ENCODE peak calls at places on chromosomes 2 and 18, in nine cellular contexts. K, E, M, C, V, T, F, D and O are unnamed samples.

GRCh38 chr2:138421315-138421970 is 80.1 kb upstream of the SPOPL start:
- DNase-seq in K (peak), E (peak), M (peak), C (peak), V (no peak), T (no peak), F (no peak), D (no peak), O (peak)

GRCh38 chr2:133841905-133842304 is 273.6 kb upstream of the NCKAP5 start:
- DNase-seq in K (peak), E (peak), M (peak), C (peak), V (no peak), T (no peak), F (no peak), D (no peak), O (peak)

GRCh38 chr2:121777699-121778058 is 22.2 kb downstream of the TSN start:
- DNase-seq in K (no peak), E (peak), M (peak), C (peak), V (no peak), T (no peak), F (no peak), D (no peak), O (no peak)

GRCh38 chr18:31325051-31325450 is 7.1 kb downstream of the DSG1 start:
- DNase-seq in K (peak), E (peak), M (peak), C (peak), V (no peak), T (no peak), F (no peak), D (no peak), O (no peak)

GRCh38 chr2:11012131-11012693 is 100.5 kb downstream of the KCNF1 start:
- DNase-seq in K (no peak), E (no peak), M (no peak), C (no peak), V (no peak), T (no peak), F (no peak), D (no peak), O (no peak)

GRCh38 chr2:230879891-230880290 is 15.1 kb downstream of the ITM2C start:
- DNase-seq in K (no peak), E (no peak), M (no peak), C (no peak), V (peak), T (no peak), F (no peak), D (no peak), O (no peak)

GRCh38 chr18:50715919-50716318 is 103.9 kb downstream of the MRO start:
- DNase-seq in K (no peak), E (peak), M (no peak), C (no peak), V (no peak), T (peak), F (no peak), D (no peak), O (no peak)

GRCh38 chr2:657766-658165 is 19.4 kb downstream of the TMEM18 start:
- DNase-seq in K (no peak), E (no peak), M (no peak), C (no peak), V (no peak), T (no peak), F (no peak), D (no peak), O (no peak)

GRCh38 chr2:197938555-197938954 is 134.2 kb downstream of the PLCL1 start:
- DNase-seq in K (no peak), E (no peak), M (no peak), C (no peak), V (no peak), T (no peak), F (no peak), D (no peak), O (no peak)

GRCh38 chr2:37570773-37571570 is 100.5 kb downstream of the CDC42EP3 start:
- DNase-seq in K (peak), E (peak), M (peak), C (no peak), V (no peak), T (no peak), F (no peak), D (no peak), O (peak)

GRCh38 chr18:6449213-6449612 is 34.5 kb upstream of the L3MBTL4 start:
- DNase-seq in K (no peak), E (no peak), M (no peak), C (no peak), V (no peak), T (no peak), F (no peak), D (no peak), O (no peak)

GRCh38 chr2:233351423-233351822 is 2.9 kb upstream of the DGKD start:
- DNase-seq in K (peak), E (no peak), M (no peak), C (no peak), V (no peak), T (no peak), F (no peak), D (no peak), O (no peak)

GRCh38 chr2:28437142-28437835 is 44.6 kb downstream of the FOSL2 start:
- DNase-seq in K (peak), E (no peak), M (no peak), C (no peak), V (no peak), T (no peak), F (no peak), D (no peak), O (peak)

GRCh38 chr18:79458131-79458838 is 62.6 kb downstream of the NFATC1 start:
- DNase-seq in K (peak), E (peak), M (peak), C (peak), V (peak), T (no peak), F (no peak), D (no peak), O (peak)

GRCh38 chr18:25503567-25504081 is 151.7 kb upstream of the ZNF521 start:
- DNase-seq in K (peak), E (peak), M (peak), C (peak), V (peak), T (peak), F (peak), D (no peak), O (peak)

GRCh38 chr2:181790716-181791649 is 100.5 kb upstream of the ITPRID2 start:
- DNase-seq in K (peak), E (peak), M (peak), C (peak), V (no peak), T (no peak), F (no peak), D (no peak), O (peak)

GRCh38 chr2:46737577-46737976 is 178.0 kb downstream of the MCFD2 start:
- DNase-seq in K (peak), E (no peak), M (peak), C (no peak), V (no peak), T (no peak), F (no peak), D (no peak), O (no peak)

GRCh38 chr2:31404302-31404701 is 10.2 kb downstream of the XDH start:
- DNase-seq in K (no peak), E (no peak), M (peak), C (no peak), V (no peak), T (no peak), F (no peak), D (no peak), O (no peak)

GRCh38 chr18:11946756-11947155 is 34.6 kb upstream of the IMPA2 start:
- DNase-seq in K (peak), E (peak), M (peak), C (peak), V (no peak), T (no peak), F (no peak), D (no peak), O (no peak)

GRCh38 chr2:68912732-68913131 is 40.0 kb downstream of the GKN2 start:
- DNase-seq in K (no peak), E (no peak), M (no peak), C (no peak), V (no peak), T (no peak), F (no peak), D (no peak), O (no peak)

GRCh38 chr2:1366546-1367134 is 46.6 kb upstream of the TPO start:
- DNase-seq in K (no peak), E (no peak), M (no peak), C (no peak), V (peak), T (peak), F (no peak), D (no peak), O (no peak)

GRCh38 chr2:72984172-72984671 is 66.9 kb downstream of the EMX1 start:
- DNase-seq in K (no peak), E (peak), M (no peak), C (no peak), V (no peak), T (no peak), F (no peak), D (no peak), O (no peak)

GRCh38 chr2:31696068-31696467 is 115.3 kb upstream of the SRD5A2 start:
- DNase-seq in K (no peak), E (no peak), M (no peak), C (no peak), V (no peak), T (no peak), F (no peak), D (no peak), O (no peak)

GRCh38 chr2:234986866-234987720 is 35.3 kb downstream of the SH3BP4 start:
- DNase-seq in K (no peak), E (no peak), M (no peak), C (no peak), V (no peak), T (no peak), F (no peak), D (no peak), O (no peak)